ENCODE peak calls at places on chromosomes 7 and 10, in six cellular contexts. One of them, this sample, is unnamed.
A peak's percentile ranks its signal among the peaks of the same experiment; 100 is the strongest.

GRCh38 chr7:114944742-114945625 is 23.1 kb downstream of the MDFIC start:
- DNase-seq in tibial nerve: peak; percentile 81
- DNase-seq in transverse colon: peak; percentile 43
- DNase-seq in breast epithelium: peak; percentile 33
- DNase-seq in stomach: peak; percentile 31
- DNase-seq in HepG2: no peak
- DNase-seq in this sample: peak; percentile 27

GRCh38 chr7:55046582-55047347 is 27.9 kb downstream of the EGFR start:
- DNase-seq in stomach: no peak
- DNase-seq in HepG2: no peak
- DNase-seq in tibial nerve: no peak
- DNase-seq in breast epithelium: no peak
- DNase-seq in transverse colon: peak; percentile 64
- DNase-seq in this sample: no peak

GRCh38 chr7:131105803-131106680 is 221.6 kb upstream of the MKLN1 start:
- DNase-seq in tibial nerve: peak; percentile 69
- DNase-seq in HepG2: peak; percentile 59
- DNase-seq in stomach: peak; percentile 83
- DNase-seq in breast epithelium: peak; percentile 72
- DNase-seq in transverse colon: peak; percentile 87
- DNase-seq in this sample: peak; percentile 83

GRCh38 chr7:93442478-93443224 is 131.9 kb downstream of the CALCR start:
- DNase-seq in HepG2: peak; percentile 26
- DNase-seq in transverse colon: peak; percentile 13
- DNase-seq in stomach: peak; percentile 34
- DNase-seq in breast epithelium: no peak
- DNase-seq in tibial nerve: peak; percentile 11
- DNase-seq in this sample: peak; percentile 23

GRCh38 chr10:86684305-86684704 is 16.0 kb downstream of the LDB3 start:
- DNase-seq in transverse colon: peak; percentile 29
- DNase-seq in HepG2: no peak
- DNase-seq in breast epithelium: no peak
- DNase-seq in tibial nerve: no peak
- DNase-seq in stomach: no peak
- DNase-seq in this sample: no peak

GRCh38 chr7:50467817-50468610 is 17.9 kb upstream of the FIGNL1 start:
- DNase-seq in tibial nerve: peak; percentile 79
- DNase-seq in transverse colon: peak; percentile 83
- DNase-seq in breast epithelium: peak; percentile 64
- DNase-seq in stomach: peak; percentile 87
- DNase-seq in HepG2: peak; percentile 50
- DNase-seq in this sample: peak; percentile 86

GRCh38 chr7:128963327-128963757 is 25.6 kb downstream of the IRF5 start:
- DNase-seq in transverse colon: no peak
- DNase-seq in stomach: no peak
- DNase-seq in tibial nerve: no peak
- DNase-seq in breast epithelium: no peak
- DNase-seq in HepG2: no peak
- DNase-seq in this sample: no peak

GRCh38 chr7:31950101-31950755 is 120.0 kb downstream of the PDE1C start:
- DNase-seq in tibial nerve: no peak
- DNase-seq in HepG2: no peak
- DNase-seq in breast epithelium: no peak
- DNase-seq in transverse colon: no peak
- DNase-seq in stomach: no peak
- DNase-seq in this sample: no peak

DNA sequence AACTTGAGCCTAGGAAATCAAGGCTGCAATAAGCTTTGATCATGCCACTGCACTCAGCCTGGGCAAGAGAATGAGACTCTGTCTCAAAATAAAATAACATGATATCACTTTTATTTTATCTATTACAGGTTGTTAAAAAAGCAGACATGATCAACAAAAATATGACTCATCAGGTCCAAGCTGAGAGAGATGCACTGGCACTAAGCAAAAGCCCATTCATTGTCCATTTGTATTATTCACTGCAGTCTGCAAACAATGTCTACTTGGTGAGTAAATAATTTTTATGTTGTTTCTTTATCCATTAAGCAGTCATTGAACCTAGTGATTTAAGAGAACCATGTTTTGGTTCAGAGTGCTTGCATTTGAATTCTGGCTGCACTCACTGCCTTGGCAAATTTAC is 3.3 kb downstream of the MASTL start:
- DNase-seq in HepG2: peak; percentile 13
- DNase-seq in tibial nerve: no peak
- DNase-seq in transverse colon: no peak
- DNase-seq in stomach: no peak
- DNase-seq in breast epithelium: no peak
- DNase-seq in this sample: no peak
- H3K4me3 ChIP-seq in HepG2: no peak overlapping the region
- H3K4me3 ChIP-seq in tibial nerve: no peak overlapping the region
- H3K4me3 ChIP-seq in transverse colon: no peak overlapping the region
- H3K4me3 ChIP-seq in stomach: no peak overlapping the region
- H3K4me3 ChIP-seq in breast epithelium: no peak overlapping the region
- H3K4me3 ChIP-seq in this sample: no peak overlapping the region

DNA sequence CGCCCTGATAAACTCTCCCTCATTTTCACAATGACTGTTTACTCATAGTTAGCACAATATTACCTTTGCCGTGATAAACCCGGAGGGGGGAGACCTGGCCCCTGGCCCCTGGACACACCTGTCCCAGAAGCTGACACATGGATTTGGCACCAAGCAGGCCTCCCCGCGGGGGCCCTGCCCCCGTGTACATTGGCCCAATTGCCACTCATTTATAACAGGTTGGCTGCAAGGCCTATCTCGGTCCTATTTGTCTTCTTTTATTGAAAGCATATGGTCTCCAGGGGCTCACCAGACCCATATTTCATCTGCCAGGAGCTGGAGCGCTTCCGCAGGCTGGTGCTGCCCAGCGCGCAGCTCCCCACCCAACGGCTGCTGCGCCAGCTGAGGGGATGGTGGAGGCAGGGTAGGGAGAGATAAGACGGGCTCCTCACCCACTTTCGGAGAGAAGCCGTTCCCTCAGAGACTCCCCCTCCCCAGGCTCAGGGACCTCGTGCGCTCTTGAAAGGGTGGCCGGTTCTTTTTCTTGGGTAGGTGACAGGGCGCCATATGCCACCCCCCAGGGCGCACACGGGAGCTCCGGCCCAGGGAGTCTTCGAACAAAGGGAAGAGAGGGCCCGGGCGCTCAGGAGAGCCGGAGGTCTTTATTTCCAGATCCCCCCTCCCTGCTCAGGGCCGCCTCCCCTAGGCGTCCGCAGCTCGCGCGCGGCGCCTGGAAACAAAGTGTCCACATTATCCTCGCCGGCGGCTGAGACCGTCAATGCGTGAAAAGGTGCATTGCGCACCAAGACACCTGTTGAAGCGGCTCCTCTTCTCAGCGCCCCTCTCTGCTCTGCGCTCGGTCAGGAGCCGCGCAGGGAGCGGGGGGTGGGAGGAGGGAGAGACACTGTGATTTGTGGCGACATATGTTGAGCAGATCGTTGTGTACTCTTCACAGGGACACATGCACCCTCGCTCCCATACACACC is 4.3 kb upstream of the NEUROG3 start:
- DNase-seq in stomach: no peak
- DNase-seq in tibial nerve: no peak
- DNase-seq in transverse colon: no peak
- DNase-seq in HepG2: no peak
- DNase-seq in breast epithelium: no peak
- DNase-seq in this sample: no peak
- H3K27me3 ChIP-seq in stomach: peaks cover 34% of the 10 kb centered on the region
- H3K27me3 ChIP-seq in tibial nerve: peaks cover 85% of the 10 kb centered on the region
- H3K27me3 ChIP-seq in transverse colon: peaks cover 89% of the 10 kb centered on the region
- H3K27me3 ChIP-seq in HepG2: no peaks in the 10 kb centered on the region
- H3K27me3 ChIP-seq in breast epithelium: peaks cover 77% of the 10 kb centered on the region
- H3K27me3 ChIP-seq in this sample: no peaks in the 10 kb centered on the region

GRCh38 chr10:130136214-130137076 is at the start of gene GLRX3:
- DNase-seq in tibial nerve: peak; percentile 84
- DNase-seq in breast epithelium: peak; percentile 77
- DNase-seq in transverse colon: peak; percentile 92
- DNase-seq in stomach: peak; percentile 92
- DNase-seq in HepG2: peak; percentile 68
- DNase-seq in this sample: peak; percentile 90
- TF ChIP-seq POLR2A in tibial nerve: no peak
- TF ChIP-seq POLR2A in breast epithelium: peak; percentile 14
- TF ChIP-seq POLR2A in transverse colon: peak; percentile 73
- TF ChIP-seq POLR2A in stomach: no peak
- TF ChIP-seq POLR2A in HepG2: peak; percentile 79
- TF ChIP-seq POLR2A in this sample: peak; percentile 75

GRCh38 chr7:29488977-29489376 is 74.7 kb upstream of the PRR15 start:
- DNase-seq in stomach: no peak
- DNase-seq in HepG2: peak; percentile 81
- DNase-seq in tibial nerve: no peak
- DNase-seq in transverse colon: no peak
- DNase-seq in breast epithelium: no peak
- DNase-seq in this sample: no peak

GRCh38 chr7:29486191-29486700 is 77.4 kb upstream of the PRR15 start:
- DNase-seq in breast epithelium: no peak
- DNase-seq in stomach: no peak
- DNase-seq in transverse colon: no peak
- DNase-seq in tibial nerve: no peak
- DNase-seq in HepG2: no peak
- DNase-seq in this sample: no peak

GRCh38 chr7:29488203-29488970 is 75.2 kb upstream of the PRR15 start:
- DNase-seq in transverse colon: no peak
- DNase-seq in stomach: no peak
- DNase-seq in HepG2: peak; percentile 33
- DNase-seq in breast epithelium: no peak
- DNase-seq in tibial nerve: no peak
- DNase-seq in this sample: no peak

GRCh38 chr7:29485376-29486190 is 78.1 kb upstream of the PRR15 start:
- DNase-seq in tibial nerve: no peak
- DNase-seq in HepG2: peak; percentile 77
- DNase-seq in breast epithelium: no peak
- DNase-seq in transverse colon: no peak
- DNase-seq in stomach: no peak
- DNase-seq in this sample: no peak

DNA sequence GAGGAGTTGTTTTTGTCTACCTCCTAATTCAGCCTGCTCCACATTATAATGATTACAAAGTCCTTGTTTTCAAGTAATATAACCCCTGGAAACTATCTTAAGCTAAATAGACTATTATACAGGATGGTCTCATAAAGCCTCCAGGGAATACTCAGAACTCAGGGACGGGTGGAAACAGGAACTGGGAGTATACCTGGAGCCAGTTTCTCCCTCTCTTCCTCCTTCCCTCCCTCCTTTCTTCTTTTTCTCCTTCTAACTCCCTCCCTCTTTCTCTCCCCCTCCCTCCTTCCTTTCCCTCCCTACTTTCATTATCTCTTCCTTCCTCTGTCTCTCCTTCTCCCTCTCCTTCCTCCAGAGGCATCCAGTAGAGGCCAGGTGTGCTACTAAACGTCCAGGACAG is 76.2 kb upstream of the PRR15 start:
- DNase-seq in tibial nerve: no peak
- DNase-seq in breast epithelium: no peak
- DNase-seq in stomach: no peak
- DNase-seq in HepG2: no peak
- DNase-seq in transverse colon: no peak
- DNase-seq in this sample: no peak
- H3K4me3 ChIP-seq in tibial nerve: no peak overlapping the region
- H3K4me3 ChIP-seq in breast epithelium: no peak overlapping the region
- H3K4me3 ChIP-seq in stomach: no peak overlapping the region
- H3K4me3 ChIP-seq in HepG2: no peak overlapping the region
- H3K4me3 ChIP-seq in transverse colon: no peak overlapping the region
- H3K4me3 ChIP-seq in this sample: no peak overlapping the region

DNA sequence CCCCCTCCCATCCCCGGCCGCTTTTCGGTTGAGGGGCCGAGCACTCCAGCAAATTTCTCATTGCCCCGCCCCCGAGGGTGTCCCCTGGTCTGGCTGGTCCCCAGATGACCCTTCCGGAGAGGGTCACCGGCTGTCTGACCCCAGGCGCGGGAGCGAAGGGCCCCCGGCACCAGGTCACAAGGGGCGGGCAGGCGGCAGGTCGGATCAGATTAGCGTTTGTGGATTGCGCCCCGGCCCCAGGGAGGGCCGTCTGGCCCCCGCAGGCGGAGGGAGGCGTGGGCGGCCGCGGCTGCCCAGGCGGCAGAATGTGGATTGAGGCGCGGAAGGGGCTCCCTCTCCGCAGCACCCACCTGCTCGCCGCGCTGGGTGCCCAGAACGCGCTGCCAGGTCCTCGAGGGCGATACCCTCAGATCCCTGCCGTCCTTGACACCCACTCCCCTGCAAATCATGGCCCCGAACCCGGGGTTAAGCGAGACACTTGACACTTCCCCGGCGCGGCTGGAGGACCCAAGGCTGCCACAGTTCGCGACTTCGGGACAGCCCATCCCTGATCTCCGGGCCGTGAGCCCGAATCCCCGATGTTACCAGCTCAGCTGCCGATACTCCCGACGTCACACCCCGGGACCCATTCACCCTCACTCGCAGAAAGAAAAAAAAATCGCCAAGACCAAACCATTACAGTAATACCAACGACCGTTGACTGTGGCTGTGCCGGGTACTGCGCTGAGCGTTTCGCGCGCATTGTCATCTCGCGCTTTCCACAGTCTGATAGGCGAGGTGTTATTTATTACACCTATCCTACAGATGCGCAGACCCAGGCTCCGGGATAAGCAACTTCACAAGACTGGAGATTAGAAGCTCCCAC is 953 bp downstream of the NODAL start:
- DNase-seq in breast epithelium: no peak
- DNase-seq in tibial nerve: no peak
- DNase-seq in HepG2: no peak
- DNase-seq in stomach: no peak
- DNase-seq in transverse colon: no peak
- DNase-seq in this sample: no peak
- H3K27me3 ChIP-seq in breast epithelium: peaks cover 34% of the 10 kb centered on the region
- H3K27me3 ChIP-seq in tibial nerve: peaks cover 35% of the 10 kb centered on the region
- H3K27me3 ChIP-seq in HepG2: no peaks in the 10 kb centered on the region
- H3K27me3 ChIP-seq in stomach: no peaks in the 10 kb centered on the region
- H3K27me3 ChIP-seq in transverse colon: peaks cover 44% of the 10 kb centered on the region
- H3K27me3 ChIP-seq in this sample: no peaks in the 10 kb centered on the region

DNA sequence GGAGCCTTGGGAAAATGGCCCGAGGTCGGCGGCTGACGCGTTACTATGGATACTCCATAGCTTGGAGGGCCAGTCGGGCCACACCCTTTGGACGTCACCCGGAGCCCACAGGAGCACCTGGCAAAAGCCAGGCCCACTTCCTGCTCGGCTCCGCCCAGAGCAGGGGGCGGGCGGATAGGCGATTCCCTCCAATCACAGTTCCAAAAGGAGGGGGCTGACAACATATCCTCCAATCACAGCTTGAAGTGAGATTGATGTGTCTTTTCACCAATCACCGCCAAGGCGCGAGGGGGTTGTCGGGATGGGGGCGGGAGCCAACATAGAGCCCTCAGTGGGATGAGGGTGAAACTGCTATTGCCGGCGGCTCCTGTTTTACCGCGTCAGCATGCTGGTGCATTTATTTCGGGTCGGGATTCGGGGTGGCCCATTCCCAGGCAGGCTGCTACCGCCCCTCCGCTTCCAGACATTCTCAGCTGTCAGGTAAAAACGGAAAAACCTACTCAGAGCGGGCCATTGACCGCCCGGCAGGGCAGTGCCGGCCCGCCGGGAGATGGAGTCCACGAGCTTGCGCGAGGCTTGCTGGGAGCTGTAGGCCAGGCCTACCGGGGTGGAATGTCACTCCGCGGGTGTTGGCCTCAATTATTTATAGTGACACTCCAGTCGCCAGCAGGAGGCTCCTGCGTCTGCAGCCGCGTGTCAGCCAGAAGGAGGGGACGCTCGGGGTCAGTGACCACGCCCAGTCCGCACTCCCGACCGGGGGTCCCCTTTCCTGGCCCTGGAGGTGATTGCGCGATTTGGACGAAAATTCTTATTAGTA is at the start of gene ABCB8:
- DNase-seq in transverse colon: peak; percentile 99
- DNase-seq in tibial nerve: peak; percentile 100
- DNase-seq in breast epithelium: peak; percentile 100
- DNase-seq in stomach: peak; percentile 99
- DNase-seq in HepG2: peak; percentile 97
- DNase-seq in this sample: peak; percentile 99
- TF ChIP-seq POLR2A in transverse colon: peak; percentile 65
- TF ChIP-seq POLR2A in tibial nerve: peak; percentile 25
- TF ChIP-seq POLR2A in breast epithelium: peak; percentile 48
- TF ChIP-seq POLR2A in stomach: no peak
- TF ChIP-seq POLR2A in HepG2: peak; percentile 42
- TF ChIP-seq POLR2A in this sample: peak; percentile 70